ENCODE peak calls at places on chromosomes 4 and X, in four cellular contexts. B is fibroblast of pulmonary artery, L is astrocyte, K is WERI-Rb-1. X is an unnamed sample.

GRCh38 chrX:131746491-131746968 is 202.7 kb downstream of the OR13H1 start:
- DNase-seq in B (no peak), L (peak; percentile 57), K (peak; percentile 93), X (peak; percentile 96)

GRCh38 chrX:40105791-40106676 is 8.3 kb upstream of the BCOR start:
- DNase-seq in B (no peak), L (no peak), K (peak; percentile 73), X (no peak)

GRCh38 chr4:1718095-1718850 is 2.9 kb downstream of the TMEM129 start:
- DNase-seq in B (no peak), L (no peak), K (no peak), X (no peak)

GRCh38 chr4:70715097-70715496 is 6.7 kb upstream of the RUFY3 start:
- DNase-seq in B (no peak), L (peak; percentile 34), K (no peak), X (peak; percentile 45)

GRCh38 chr4:117421706-117422105 is 336.3 kb upstream of the TRAM1L1 start:
- DNase-seq in B (no peak), L (no peak), K (no peak), X (no peak)

GRCh38 chrX:13579696-13580095 is 10.3 kb downstream of the EGFL6 start:
- DNase-seq in B (no peak), L (no peak), K (no peak), X (peak; percentile 3)

GRCh38 chr4:3199661-3200422 is 49.1 kb upstream of the MSANTD1 start:
- DNase-seq in B (no peak), L (no peak), K (no peak), X (peak; percentile 64)

GRCh38 chrX:8003147-8003883 is 76.1 kb upstream of the PNPLA4 start:
- DNase-seq in B (no peak), L (no peak), K (no peak), X (no peak)

GRCh38 chrX:107324493-107325310 is 118.3 kb downstream of the DNAAF6 start:
- DNase-seq in B (peak; percentile 35), L (peak; percentile 12), K (peak; percentile 14), X (peak; percentile 13)

DNA sequence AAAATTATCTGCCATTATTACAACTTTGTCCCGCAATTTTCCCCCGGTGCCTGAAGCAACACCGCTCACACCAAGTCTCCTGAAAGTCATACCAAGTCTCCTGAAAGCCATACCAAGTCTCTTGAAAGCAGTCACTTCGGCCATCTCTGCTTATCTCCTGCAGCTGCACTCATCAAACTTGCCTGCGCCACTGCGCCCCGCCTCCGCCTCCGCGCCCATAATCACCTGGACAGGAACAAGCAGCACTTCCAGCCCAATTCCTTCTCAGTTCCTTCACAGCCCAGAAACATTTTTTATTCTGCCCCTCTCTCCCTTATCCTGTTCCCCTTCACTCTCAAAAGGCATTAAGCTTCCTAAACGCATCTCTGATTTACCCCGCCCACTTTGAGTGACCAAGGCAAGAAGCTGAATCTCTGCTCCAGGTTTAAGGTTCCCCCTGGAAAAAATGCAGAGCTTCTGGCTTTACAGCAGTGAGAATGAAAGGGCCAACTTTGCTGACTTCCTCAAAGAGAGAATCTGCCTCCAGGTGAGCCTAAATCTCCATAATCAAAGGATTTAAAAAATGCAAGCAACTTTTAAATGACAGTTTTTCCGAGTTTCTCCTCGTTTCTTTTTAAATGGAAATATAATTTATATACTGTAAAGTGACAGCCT is 7.7 kb downstream of the GPR50 start:
- DNase-seq in B (no peak), L (no peak), K (no peak), X (no peak)
- H3K4me3 ChIP-seq in B (no peak overlapping the region), L (no peak overlapping the region), K (no peak overlapping the region), X (no peak overlapping the region)

GRCh38 chr4:23946307-23946706 is 56.5 kb upstream of the PPARGC1A start:
- DNase-seq in B (no peak), L (no peak), K (no peak), X (no peak)
- TF ChIP-seq CTCF in B (no peak), L (no peak), K (no peak), X (no peak)

DNA sequence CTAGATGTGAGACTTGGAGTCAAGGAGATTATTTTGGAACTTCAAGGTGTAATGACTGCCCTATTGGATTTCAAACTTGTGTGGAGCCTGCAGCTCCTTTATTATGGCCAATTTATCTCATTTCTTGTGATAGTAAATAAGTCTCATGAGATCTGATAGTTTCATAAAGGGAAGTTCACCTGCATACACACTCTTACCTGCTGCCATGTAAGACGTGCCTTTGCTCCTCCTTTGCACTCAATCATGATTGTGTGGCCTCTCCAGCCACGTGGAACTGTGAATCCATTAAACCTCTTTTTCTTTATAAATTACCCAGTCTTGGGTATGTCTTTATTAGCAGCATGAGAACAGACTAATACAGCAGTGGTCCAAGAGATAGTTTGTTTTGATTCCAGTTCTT is 19.1 kb downstream of the PF4 start:
- DNase-seq in B (no peak), L (no peak), K (no peak), X (no peak)
- H3K4me3 ChIP-seq in B (no peak overlapping the region), L (no peak overlapping the region), K (no peak overlapping the region), X (no peak overlapping the region)

GRCh38 chrX:25202827-25203226 is 187.1 kb upstream of the ARX start:
- DNase-seq in B (no peak), L (no peak), K (no peak), X (no peak)
- TF ChIP-seq CTCF in B (no peak), L (no peak), K (no peak), X (no peak)